ENCODE peak calls at places on chromosomes 16 and 17, in six cellular contexts. Y, E, D, F, X and T are unnamed samples.

GRCh38 chr16:30494709-30495108 is 22.2 kb downstream of the ITGAL start:
- DNase-seq in Y (no peak), E (no peak), D (no peak), F (no peak), X (no peak), T (no peak)

GRCh38 chr16:67260426-67261063 is 11.8 kb downstream of the SLC9A5 start:
- DNase-seq in Y (no peak), E (peak; percentile 74), D (peak; percentile 75), F (peak; percentile 48), X (no peak), T (no peak)

GRCh38 chr16:14056970-14057369 is 14.1 kb upstream of the MRTFB start:
- DNase-seq in Y (no peak), E (no peak), D (peak; percentile 13), F (no peak), X (no peak), T (no peak)

GRCh38 chr16:77782694-77783093 is 5.7 kb upstream of the VAT1L start:
- DNase-seq in Y (no peak), E (no peak), D (no peak), F (no peak), X (peak; percentile 7), T (no peak)

GRCh38 chr16:19809121-19809635 is 75.5 kb downstream of the GPRC5B start:
- DNase-seq in Y (peak; percentile 22), E (no peak), D (peak; percentile 18), F (peak; percentile 49), X (no peak), T (no peak)

GRCh38 chr17:10337976-10338375 is 34.8 kb downstream of the MYH13 start:
- DNase-seq in Y (no peak), E (no peak), D (peak; percentile 98), F (no peak), X (no peak), T (no peak)

GRCh38 chr17:30805944-30806456 is 18.5 kb downstream of the CRLF3 start:
- DNase-seq in Y (no peak), E (no peak), D (no peak), F (no peak), X (no peak), T (no peak)

GRCh38 chr16:3716831-3717234 is 491 bp downstream of the TRAP1 start:
- DNase-seq in Y (no peak), E (peak; percentile 52), D (no peak), F (no peak), X (no peak), T (peak; percentile 51)

DNA sequence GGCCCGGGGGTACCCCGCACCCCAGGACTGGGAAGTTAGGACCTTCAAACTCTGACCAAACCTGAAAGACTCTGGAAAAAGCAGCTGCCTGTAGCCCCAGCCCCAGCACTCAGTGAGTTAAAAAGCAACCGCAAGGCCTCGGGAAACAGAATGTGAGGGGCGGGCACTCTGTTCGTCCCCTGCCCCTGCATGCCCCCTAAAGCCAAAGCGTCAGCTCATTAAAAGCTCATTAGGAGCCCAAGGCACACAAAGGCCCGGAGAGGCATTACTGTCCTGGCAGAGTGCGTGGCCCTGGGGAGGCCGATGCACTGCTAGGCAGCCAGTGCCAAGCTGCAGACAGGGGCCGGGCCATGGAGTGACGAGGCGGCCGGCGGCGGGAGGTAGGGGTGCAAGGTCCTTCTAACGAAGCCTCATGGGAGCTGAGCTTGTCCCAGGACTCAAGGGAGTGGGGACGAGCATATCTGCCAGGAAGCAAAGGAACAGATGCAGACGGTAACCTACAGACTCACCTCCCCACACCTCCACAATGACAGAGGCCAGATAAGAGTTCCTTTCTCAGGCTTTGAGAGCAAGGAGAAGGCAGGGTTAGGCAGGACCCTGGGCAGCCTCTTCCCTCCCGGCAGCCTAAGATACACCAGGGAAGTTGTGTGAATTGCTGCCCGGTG is 116.8 kb downstream of the ENGASE start:
- DNase-seq in Y (no peak), E (no peak), D (no peak), F (no peak), X (no peak), T (no peak)
- TF ChIP-seq CTCF in Y (no peak), E (no peak), D (no peak), F (no peak), X (no peak), T (no peak)

DNA sequence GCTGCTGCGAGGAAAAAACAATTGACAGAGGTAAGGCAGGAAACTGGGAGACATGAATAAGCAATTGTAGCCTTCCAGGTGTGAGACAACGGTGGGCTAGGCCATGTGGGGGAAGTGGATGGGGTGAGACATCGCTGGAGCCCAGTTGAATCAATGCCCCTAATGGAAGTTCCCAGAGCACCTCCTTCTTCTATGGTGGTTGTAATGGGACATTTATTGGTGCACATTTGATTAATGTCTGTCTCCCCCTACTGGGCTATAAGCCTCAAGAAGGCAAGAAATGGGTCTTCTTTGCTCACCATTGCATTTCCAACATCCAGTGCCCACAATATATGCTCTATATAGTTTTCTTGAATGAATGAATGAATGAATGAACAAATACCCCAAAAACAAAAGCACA is 22.7 kb upstream of the CD300E start:
- DNase-seq in Y (no peak), E (peak; percentile 42), D (no peak), F (no peak), X (peak; percentile 54), T (no peak)
- TF ChIP-seq CTCF in Y (no peak), E (peak; percentile 69), D (no peak), F (peak; percentile 45), X (peak; percentile 66), T (peak; percentile 17)

GRCh38 chr17:19454074-19454473 is 43.0 kb downstream of the RNF112 start:
- DNase-seq in Y (no peak), E (no peak), D (no peak), F (no peak), X (no peak), T (no peak)
- TF ChIP-seq CTCF in Y (no peak), E (no peak), D (no peak), F (no peak), X (no peak), T (no peak)

GRCh38 chr16:12907670-12908233 is 6.4 kb downstream of the SHISA9 start:
- DNase-seq in Y (no peak), E (no peak), D (no peak), F (no peak), X (no peak), T (no peak)
- TF ChIP-seq CTCF in Y (no peak), E (no peak), D (peak; percentile 33), F (peak; percentile 47), X (no peak), T (peak; percentile 29)

GRCh38 chr17:35978346-35978745 is 3.0 kb downstream of the CCL16 start:
- DNase-seq in Y (no peak), E (no peak), D (no peak), F (no peak), X (no peak), T (no peak)

GRCh38 chr17:35981246-35981645 is at the start of gene CCL16:
- DNase-seq in Y (no peak), E (no peak), D (no peak), F (no peak), X (no peak), T (no peak)

GRCh38 chr17:35982409-35983191 is 1.3 kb upstream of the CCL16 start:
- DNase-seq in Y (no peak), E (no peak), D (no peak), F (no peak), X (no peak), T (no peak)

GRCh38 chr17:35984140-35984539 is 2.4 kb downstream of the CCL14 start:
- DNase-seq in Y (no peak), E (no peak), D (no peak), F (no peak), X (no peak), T (no peak)

GRCh38 chr17:35981908-35982330 is 622 bp upstream of the CCL16 start:
- DNase-seq in Y (no peak), E (no peak), D (no peak), F (no peak), X (no peak), T (no peak)
- TF ChIP-seq CTCF in Y (no peak), E (peak; percentile 42), D (no peak), F (no peak), X (peak; percentile 6), T (no peak)

GRCh38 chr16:22670044-22670536 is 143.9 kb upstream of the HS3ST2 start:
- DNase-seq in Y (no peak), E (no peak), D (peak; percentile 21), F (no peak), X (no peak), T (no peak)
- TF ChIP-seq CTCF in Y (no peak), E (no peak), D (no peak), F (no peak), X (no peak), T (no peak)